ENCODE peak calls at places on chromosomes 4 and X, in eight cellular contexts. S, U, N, Q, D, P, I and O are unnamed samples.

GRCh38 chr4:68342139-68342538 is 7.8 kb downstream of the YTHDC1 start:
- DNase-seq in S (peak; percentile 68), P (peak; percentile 28), N (peak; percentile 76), U (peak; percentile 86), I (no peak), Q (no peak), D (no peak), O (peak; percentile 10)

GRCh38 chrX:153537526-153538295 is 20.3 kb downstream of the ATP2B3 start:
- DNase-seq in U (no peak), Q (no peak), S (no peak), D (no peak), N (no peak), I (no peak), P (no peak), O (no peak)

GRCh38 chr4:93184093-93184492 is 644.5 kb upstream of the ATOH1 start:
- DNase-seq in Q (peak; percentile 88), U (no peak), S (no peak), P (no peak), I (no peak), D (no peak), N (no peak), O (no peak)

GRCh38 chr4:182695842-182696241 is 221.3 kb downstream of the DCTD start:
- DNase-seq in N (no peak), P (no peak), S (peak; percentile 14), Q (no peak), I (no peak), U (peak; percentile 56), D (no peak), O (no peak)

GRCh38 chr4:91958651-91959050 is 345.1 kb upstream of the GRID2 start:
- DNase-seq in N (no peak), U (no peak), D (no peak), S (no peak), Q (no peak), I (no peak), P (no peak), O (no peak)

GRCh38 chrX:150352581-150352980 is 10.5 kb upstream of the MAMLD1 start:
- DNase-seq in Q (no peak), S (peak; percentile 43), N (no peak), U (no peak), P (no peak), D (no peak), I (no peak), O (no peak)

GRCh38 chr4:1323635-1324442 is 23.2 kb upstream of the UVSSA start:
- DNase-seq in I (peak; percentile 5), N (peak; percentile 98), U (peak; percentile 98), Q (no peak), D (no peak), S (peak; percentile 93), P (peak; percentile 72), O (peak; percentile 91)

GRCh38 chr4:140426610-140427103 is 791 bp downstream of the CLGN start:
- DNase-seq in I (no peak), N (no peak), Q (no peak), S (no peak), U (no peak), D (no peak), P (no peak), O (no peak)

GRCh38 chr4:47235721-47236120 is 204.4 kb downstream of the GABRB1 start:
- DNase-seq in U (no peak), D (no peak), I (no peak), N (no peak), S (no peak), P (no peak), Q (no peak), O (no peak)

GRCh38 chrX:133254666-133255065 is 36.5 kb upstream of the TFDP3 start:
- DNase-seq in U (peak; percentile 41), N (peak; percentile 34), Q (no peak), I (no peak), S (peak; percentile 44), D (no peak), P (no peak), O (peak; percentile 37)

GRCh38 chr4:177964061-177964460 is 521.8 kb upstream of the AGA start:
- DNase-seq in I (no peak), N (peak; percentile 51), P (no peak), D (no peak), S (no peak), Q (no peak), U (no peak), O (no peak)

GRCh38 chr4:13982008-13982407 is 354.5 kb upstream of the BOD1L1 start:
- DNase-seq in N (no peak), Q (no peak), U (no peak), S (no peak), P (no peak), D (no peak), I (no peak), O (no peak)

GRCh38 chr4:52588097-52588496 is 71.0 kb downstream of the USP46 start:
- DNase-seq in N (no peak), P (peak; percentile 23), Q (no peak), S (peak; percentile 35), D (peak; percentile 19), U (no peak), I (no peak), O (no peak)

GRCh38 chr4:77734928-77735327 is 84.2 kb downstream of the CNOT6L start:
- DNase-seq in U (peak; percentile 93), N (peak; percentile 16), S (peak; percentile 70), D (no peak), P (no peak), I (no peak), Q (no peak), O (no peak)

GRCh38 chrX:150517303-150517896 is 51.0 kb upstream of the MTM1 start:
- DNase-seq in I (no peak), D (no peak), Q (no peak), S (no peak), N (no peak), U (peak; percentile 48), P (no peak), O (no peak)

GRCh38 chr4:153655928-153656327 is 28.2 kb upstream of the TLR2 start:
- DNase-seq in Q (no peak), U (peak; percentile 42), P (no peak), D (no peak), S (no peak), N (peak; percentile 86), I (no peak), O (no peak)

GRCh38 chrX:133722756-133723155 is 262.6 kb downstream of the GPC3 start:
- DNase-seq in D (no peak), Q (no peak), U (no peak), P (no peak), I (no peak), S (no peak), N (no peak), O (no peak)

GRCh38 chrX:70301716-70302115 is 11.8 kb downstream of the KIF4A start:
- DNase-seq in N (no peak), S (peak; percentile 55), D (no peak), I (no peak), P (no peak), Q (no peak), U (peak; percentile 64), O (no peak)

GRCh38 chr4:85482000-85482738 is 7.2 kb downstream of the ARHGAP24 start:
- DNase-seq in U (no peak), I (no peak), D (no peak), P (no peak), N (no peak), S (no peak), Q (no peak), O (no peak)

GRCh38 chrX:104432321-104432720 is 133.7 kb upstream of the IL1RAPL2 start:
- DNase-seq in S (no peak), D (no peak), U (no peak), Q (no peak), I (no peak), P (peak; percentile 36), N (peak; percentile 40), O (peak; percentile 24)

GRCh38 chr4:73922766-73923630 is 53.8 kb downstream of the CXCL1 start:
- DNase-seq in N (peak; percentile 33), U (peak; percentile 75), I (no peak), D (no peak), P (peak; percentile 47), S (peak; percentile 54), Q (no peak), O (no peak)

GRCh38 chr4:183504930-183505555 is at the start of gene ING2:
- DNase-seq in I (no peak), Q (no peak), P (peak; percentile 51), D (no peak), S (peak; percentile 80), U (peak; percentile 68), N (peak; percentile 49), O (peak; percentile 31)

GRCh38 chr4:101345271-101345595 is 2.1 kb downstream of the PPP3CA start:
- DNase-seq in P (no peak), Q (peak; percentile 78), S (peak; percentile 57), D (no peak), U (peak; percentile 30), I (no peak), N (no peak), O (no peak)

GRCh38 chr4:164357957-164358356 is 396.0 kb upstream of the SMIM31 start:
- DNase-seq in S (no peak), Q (no peak), N (peak; percentile 58), U (peak; percentile 55), P (no peak), D (no peak), I (no peak), O (peak; percentile 58)

GRCh38 chrX:9859711-9860555 is 73.7 kb downstream of the SHROOM2 start:
- DNase-seq in N (no peak), D (no peak), P (no peak), U (peak; percentile 76), S (peak; percentile 73), I (no peak), Q (no peak), O (no peak)

GRCh38 chr4:42357325-42357724 is 40.0 kb upstream of the SHISA3 start:
- DNase-seq in S (no peak), Q (no peak), D (no peak), U (no peak), I (no peak), P (no peak), N (no peak), O (no peak)

GRCh38 chr4:10168151-10168550 is 51.6 kb upstream of the WDR1 start:
- DNase-seq in I (no peak), N (no peak), P (no peak), Q (no peak), U (no peak), S (peak; percentile 26), D (no peak), O (no peak)

GRCh38 chrX:115362334-115363095 is 73.0 kb downstream of the LUZP4 start:
- DNase-seq in S (peak; percentile 9), P (no peak), I (no peak), N (peak; percentile 10), D (no peak), U (peak; percentile 71), Q (no peak), O (no peak)